ENCODE peak calls at places on chromosomes 6 and 20, in ten cellular contexts. One of them, this sample, is unnamed.

GRCh38 chr6:46184114-46184513 is 13.3 kb upstream of the ENPP5 start:
- DNase-seq in T-helper 2 cell: no peak
- DNase-seq in kidney epithelial cell: no peak
- DNase-seq in activated naive CD8-positive, alpha-beta T cell treated with anti-CD3 and anti-CD28 coated beads, Interleukin-2, amount 10 ng/mL, durations not matched to agents 7 days and 5 days: no peak
- DNase-seq in RPMI8226: no peak
- DNase-seq in effector CD4-positive, alpha-beta T cell: no peak
- DNase-seq in left ventricle myocardium inferior: no peak
- DNase-seq in neural crest cell: no peak
- DNase-seq in T-helper 17 cell: no peak
- DNase-seq in psoas muscle: no peak
- DNase-seq in this sample: no peak

GRCh38 chr6:49541210-49541724 is 9.2 kb upstream of the C6orf141 start:
- DNase-seq in neural crest cell: no peak
- DNase-seq in T-helper 2 cell: no peak
- DNase-seq in activated naive CD8-positive, alpha-beta T cell treated with anti-CD3 and anti-CD28 coated beads, Interleukin-2, amount 10 ng/mL, durations not matched to agents 7 days and 5 days: no peak
- DNase-seq in effector CD4-positive, alpha-beta T cell: no peak
- DNase-seq in kidney epithelial cell: peak
- DNase-seq in T-helper 17 cell: no peak
- DNase-seq in RPMI8226: no peak
- DNase-seq in psoas muscle: no peak
- DNase-seq in left ventricle myocardium inferior: no peak
- DNase-seq in this sample: no peak

GRCh38 chr20:52244702-52245101 is 53.1 kb upstream of the ZFP64 start:
- DNase-seq in T-helper 17 cell: no peak
- DNase-seq in T-helper 2 cell: no peak
- DNase-seq in RPMI8226: no peak
- DNase-seq in effector CD4-positive, alpha-beta T cell: no peak
- DNase-seq in activated naive CD8-positive, alpha-beta T cell treated with anti-CD3 and anti-CD28 coated beads, Interleukin-2, amount 10 ng/mL, durations not matched to agents 7 days and 5 days: no peak
- DNase-seq in kidney epithelial cell: no peak
- DNase-seq in psoas muscle: no peak
- DNase-seq in neural crest cell: no peak
- DNase-seq in left ventricle myocardium inferior: no peak
- DNase-seq in this sample: no peak

GRCh38 chr20:487655-488054 is 25.3 kb upstream of the TBC1D20 start:
- DNase-seq in RPMI8226: no peak
- DNase-seq in left ventricle myocardium inferior: no peak
- DNase-seq in psoas muscle: no peak
- DNase-seq in activated naive CD8-positive, alpha-beta T cell treated with anti-CD3 and anti-CD28 coated beads, Interleukin-2, amount 10 ng/mL, durations not matched to agents 7 days and 5 days: no peak
- DNase-seq in T-helper 2 cell: no peak
- DNase-seq in kidney epithelial cell: no peak
- DNase-seq in T-helper 17 cell: no peak
- DNase-seq in effector CD4-positive, alpha-beta T cell: no peak
- DNase-seq in neural crest cell: no peak
- DNase-seq in this sample: no peak

GRCh38 chr6:154766993-154767392 is 33.8 kb downstream of the SCAF8 start:
- DNase-seq in T-helper 2 cell: no peak
- DNase-seq in neural crest cell: no peak
- DNase-seq in psoas muscle: no peak
- DNase-seq in T-helper 17 cell: no peak
- DNase-seq in left ventricle myocardium inferior: no peak
- DNase-seq in activated naive CD8-positive, alpha-beta T cell treated with anti-CD3 and anti-CD28 coated beads, Interleukin-2, amount 10 ng/mL, durations not matched to agents 7 days and 5 days: no peak
- DNase-seq in RPMI8226: no peak
- DNase-seq in kidney epithelial cell: no peak
- DNase-seq in effector CD4-positive, alpha-beta T cell: no peak
- DNase-seq in this sample: no peak

GRCh38 chr6:17705778-17706579 is 746 bp downstream of the NUP153 start:
- DNase-seq in effector CD4-positive, alpha-beta T cell: peak
- DNase-seq in left ventricle myocardium inferior: peak
- DNase-seq in T-helper 2 cell: peak
- DNase-seq in kidney epithelial cell: no peak
- DNase-seq in RPMI8226: peak
- DNase-seq in activated naive CD8-positive, alpha-beta T cell treated with anti-CD3 and anti-CD28 coated beads, Interleukin-2, amount 10 ng/mL, durations not matched to agents 7 days and 5 days: peak
- DNase-seq in psoas muscle: peak
- DNase-seq in neural crest cell: peak
- DNase-seq in T-helper 17 cell: peak
- DNase-seq in this sample: peak

GRCh38 chr6:141607956-141608355 is 524.8 kb upstream of the GJE1 start:
- DNase-seq in effector CD4-positive, alpha-beta T cell: no peak
- DNase-seq in neural crest cell: no peak
- DNase-seq in RPMI8226: no peak
- DNase-seq in psoas muscle: no peak
- DNase-seq in T-helper 17 cell: no peak
- DNase-seq in activated naive CD8-positive, alpha-beta T cell treated with anti-CD3 and anti-CD28 coated beads, Interleukin-2, amount 10 ng/mL, durations not matched to agents 7 days and 5 days: no peak
- DNase-seq in left ventricle myocardium inferior: no peak
- DNase-seq in T-helper 2 cell: no peak
- DNase-seq in kidney epithelial cell: no peak
- DNase-seq in this sample: no peak

GRCh38 chr20:37220796-37221195 is 40.8 kb downstream of the GHRH start:
- DNase-seq in RPMI8226: no peak
- DNase-seq in activated naive CD8-positive, alpha-beta T cell treated with anti-CD3 and anti-CD28 coated beads, Interleukin-2, amount 10 ng/mL, durations not matched to agents 7 days and 5 days: no peak
- DNase-seq in T-helper 17 cell: no peak
- DNase-seq in effector CD4-positive, alpha-beta T cell: no peak
- DNase-seq in kidney epithelial cell: no peak
- DNase-seq in neural crest cell: no peak
- DNase-seq in T-helper 2 cell: no peak
- DNase-seq in psoas muscle: no peak
- DNase-seq in left ventricle myocardium inferior: no peak
- DNase-seq in this sample: no peak

GRCh38 chr6:125989631-125990030 is 3.3 kb downstream of the TRMT11 start:
- DNase-seq in effector CD4-positive, alpha-beta T cell: no peak
- DNase-seq in psoas muscle: no peak
- DNase-seq in neural crest cell: no peak
- DNase-seq in T-helper 17 cell: no peak
- DNase-seq in left ventricle myocardium inferior: no peak
- DNase-seq in kidney epithelial cell: no peak
- DNase-seq in RPMI8226: no peak
- DNase-seq in activated naive CD8-positive, alpha-beta T cell treated with anti-CD3 and anti-CD28 coated beads, Interleukin-2, amount 10 ng/mL, durations not matched to agents 7 days and 5 days: no peak
- DNase-seq in T-helper 2 cell: no peak
- DNase-seq in this sample: no peak

GRCh38 chr6:72712921-72713320 is 91.1 kb downstream of the KCNQ5 start:
- DNase-seq in neural crest cell: no peak
- DNase-seq in left ventricle myocardium inferior: no peak
- DNase-seq in effector CD4-positive, alpha-beta T cell: no peak
- DNase-seq in psoas muscle: no peak
- DNase-seq in RPMI8226: no peak
- DNase-seq in activated naive CD8-positive, alpha-beta T cell treated with anti-CD3 and anti-CD28 coated beads, Interleukin-2, amount 10 ng/mL, durations not matched to agents 7 days and 5 days: no peak
- DNase-seq in kidney epithelial cell: no peak
- DNase-seq in T-helper 2 cell: no peak
- DNase-seq in T-helper 17 cell: no peak
- DNase-seq in this sample: no peak

GRCh38 chr6:15913573-15913972 is 215.3 kb upstream of the MYLIP start:
- DNase-seq in T-helper 2 cell: no peak
- DNase-seq in RPMI8226: no peak
- DNase-seq in psoas muscle: no peak
- DNase-seq in activated naive CD8-positive, alpha-beta T cell treated with anti-CD3 and anti-CD28 coated beads, Interleukin-2, amount 10 ng/mL, durations not matched to agents 7 days and 5 days: no peak
- DNase-seq in effector CD4-positive, alpha-beta T cell: no peak
- DNase-seq in T-helper 17 cell: no peak
- DNase-seq in left ventricle myocardium inferior: no peak
- DNase-seq in neural crest cell: no peak
- DNase-seq in kidney epithelial cell: no peak
- DNase-seq in this sample: no peak

GRCh38 chr20:10728873-10729670 is 55.3 kb upstream of the JAG1 start:
- DNase-seq in left ventricle myocardium inferior: no peak
- DNase-seq in T-helper 2 cell: no peak
- DNase-seq in effector CD4-positive, alpha-beta T cell: no peak
- DNase-seq in kidney epithelial cell: no peak
- DNase-seq in activated naive CD8-positive, alpha-beta T cell treated with anti-CD3 and anti-CD28 coated beads, Interleukin-2, amount 10 ng/mL, durations not matched to agents 7 days and 5 days: no peak
- DNase-seq in T-helper 17 cell: no peak
- DNase-seq in RPMI8226: no peak
- DNase-seq in neural crest cell: no peak
- DNase-seq in psoas muscle: no peak
- DNase-seq in this sample: no peak

GRCh38 chr6:22821664-22822320 is 252.4 kb downstream of the HDGFL1 start:
- DNase-seq in psoas muscle: no peak
- DNase-seq in RPMI8226: no peak
- DNase-seq in left ventricle myocardium inferior: no peak
- DNase-seq in T-helper 17 cell: no peak
- DNase-seq in effector CD4-positive, alpha-beta T cell: no peak
- DNase-seq in kidney epithelial cell: no peak
- DNase-seq in T-helper 2 cell: no peak
- DNase-seq in neural crest cell: no peak
- DNase-seq in activated naive CD8-positive, alpha-beta T cell treated with anti-CD3 and anti-CD28 coated beads, Interleukin-2, amount 10 ng/mL, durations not matched to agents 7 days and 5 days: no peak
- DNase-seq in this sample: no peak

GRCh38 chr6:77368660-77369313 is 94.5 kb downstream of the HTR1B start:
- DNase-seq in T-helper 2 cell: no peak
- DNase-seq in effector CD4-positive, alpha-beta T cell: no peak
- DNase-seq in neural crest cell: no peak
- DNase-seq in left ventricle myocardium inferior: peak
- DNase-seq in RPMI8226: no peak
- DNase-seq in psoas muscle: peak
- DNase-seq in kidney epithelial cell: no peak
- DNase-seq in T-helper 17 cell: no peak
- DNase-seq in activated naive CD8-positive, alpha-beta T cell treated with anti-CD3 and anti-CD28 coated beads, Interleukin-2, amount 10 ng/mL, durations not matched to agents 7 days and 5 days: no peak
- DNase-seq in this sample: no peak

GRCh38 chr20:5569021-5569420 is 181.2 kb upstream of the SHLD1 start:
- DNase-seq in effector CD4-positive, alpha-beta T cell: peak
- DNase-seq in RPMI8226: peak
- DNase-seq in T-helper 2 cell: no peak
- DNase-seq in neural crest cell: peak
- DNase-seq in T-helper 17 cell: peak
- DNase-seq in left ventricle myocardium inferior: no peak
- DNase-seq in psoas muscle: no peak
- DNase-seq in kidney epithelial cell: no peak
- DNase-seq in activated naive CD8-positive, alpha-beta T cell treated with anti-CD3 and anti-CD28 coated beads, Interleukin-2, amount 10 ng/mL, durations not matched to agents 7 days and 5 days: no peak
- DNase-seq in this sample: peak

GRCh38 chr20:7161690-7162089 is 394.2 kb downstream of the BMP2 start:
- DNase-seq in psoas muscle: no peak
- DNase-seq in RPMI8226: peak
- DNase-seq in activated naive CD8-positive, alpha-beta T cell treated with anti-CD3 and anti-CD28 coated beads, Interleukin-2, amount 10 ng/mL, durations not matched to agents 7 days and 5 days: no peak
- DNase-seq in T-helper 2 cell: no peak
- DNase-seq in effector CD4-positive, alpha-beta T cell: no peak
- DNase-seq in kidney epithelial cell: no peak
- DNase-seq in neural crest cell: no peak
- DNase-seq in left ventricle myocardium inferior: no peak
- DNase-seq in T-helper 17 cell: no peak
- DNase-seq in this sample: peak

GRCh38 chr6:189676-190075 is 102.6 kb upstream of the DUSP22 start:
- DNase-seq in neural crest cell: no peak
- DNase-seq in effector CD4-positive, alpha-beta T cell: no peak
- DNase-seq in left ventricle myocardium inferior: no peak
- DNase-seq in T-helper 2 cell: no peak
- DNase-seq in psoas muscle: no peak
- DNase-seq in kidney epithelial cell: no peak
- DNase-seq in T-helper 17 cell: no peak
- DNase-seq in RPMI8226: no peak
- DNase-seq in activated naive CD8-positive, alpha-beta T cell treated with anti-CD3 and anti-CD28 coated beads, Interleukin-2, amount 10 ng/mL, durations not matched to agents 7 days and 5 days: no peak
- DNase-seq in this sample: no peak

GRCh38 chr20:49122920-49123319 is 65.2 kb downstream of the STAU1 start:
- DNase-seq in neural crest cell: no peak
- DNase-seq in psoas muscle: no peak
- DNase-seq in kidney epithelial cell: no peak
- DNase-seq in T-helper 2 cell: no peak
- DNase-seq in activated naive CD8-positive, alpha-beta T cell treated with anti-CD3 and anti-CD28 coated beads, Interleukin-2, amount 10 ng/mL, durations not matched to agents 7 days and 5 days: no peak
- DNase-seq in T-helper 17 cell: no peak
- DNase-seq in RPMI8226: no peak
- DNase-seq in left ventricle myocardium inferior: no peak
- DNase-seq in effector CD4-positive, alpha-beta T cell: no peak
- DNase-seq in this sample: no peak

GRCh38 chr20:57513199-57513598 is 11.7 kb downstream of the CTCFL start:
- DNase-seq in T-helper 17 cell: no peak
- DNase-seq in effector CD4-positive, alpha-beta T cell: no peak
- DNase-seq in neural crest cell: no peak
- DNase-seq in psoas muscle: no peak
- DNase-seq in left ventricle myocardium inferior: no peak
- DNase-seq in T-helper 2 cell: no peak
- DNase-seq in activated naive CD8-positive, alpha-beta T cell treated with anti-CD3 and anti-CD28 coated beads, Interleukin-2, amount 10 ng/mL, durations not matched to agents 7 days and 5 days: no peak
- DNase-seq in kidney epithelial cell: no peak
- DNase-seq in RPMI8226: no peak
- DNase-seq in this sample: no peak

GRCh38 chr20:40564997-40565680 is 123.9 kb downstream of the MAFB start:
- DNase-seq in RPMI8226: no peak
- DNase-seq in effector CD4-positive, alpha-beta T cell: no peak
- DNase-seq in activated naive CD8-positive, alpha-beta T cell treated with anti-CD3 and anti-CD28 coated beads, Interleukin-2, amount 10 ng/mL, durations not matched to agents 7 days and 5 days: no peak
- DNase-seq in T-helper 2 cell: no peak
- DNase-seq in T-helper 17 cell: no peak
- DNase-seq in left ventricle myocardium inferior: no peak
- DNase-seq in kidney epithelial cell: peak
- DNase-seq in neural crest cell: no peak
- DNase-seq in psoas muscle: no peak
- DNase-seq in this sample: no peak

GRCh38 chr6:25312703-25313102 is 33.5 kb downstream of the CARMIL1 start:
- DNase-seq in T-helper 2 cell: no peak
- DNase-seq in T-helper 17 cell: no peak
- DNase-seq in left ventricle myocardium inferior: no peak
- DNase-seq in psoas muscle: no peak
- DNase-seq in activated naive CD8-positive, alpha-beta T cell treated with anti-CD3 and anti-CD28 coated beads, Interleukin-2, amount 10 ng/mL, durations not matched to agents 7 days and 5 days: no peak
- DNase-seq in effector CD4-positive, alpha-beta T cell: no peak
- DNase-seq in kidney epithelial cell: peak
- DNase-seq in neural crest cell: no peak
- DNase-seq in RPMI8226: peak
- DNase-seq in this sample: peak

GRCh38 chr6:30894381-30894780 is 10.1 kb downstream of the DDR1 start:
- DNase-seq in T-helper 2 cell: no peak
- DNase-seq in T-helper 17 cell: no peak
- DNase-seq in left ventricle myocardium inferior: no peak
- DNase-seq in effector CD4-positive, alpha-beta T cell: no peak
- DNase-seq in kidney epithelial cell: no peak
- DNase-seq in activated naive CD8-positive, alpha-beta T cell treated with anti-CD3 and anti-CD28 coated beads, Interleukin-2, amount 10 ng/mL, durations not matched to agents 7 days and 5 days: no peak
- DNase-seq in neural crest cell: no peak
- DNase-seq in RPMI8226: no peak
- DNase-seq in psoas muscle: no peak
- DNase-seq in this sample: no peak

GRCh38 chr20:35174458-35175216 is 2.8 kb downstream of the PROCR start:
- DNase-seq in RPMI8226: no peak
- DNase-seq in neural crest cell: no peak
- DNase-seq in kidney epithelial cell: no peak
- DNase-seq in activated naive CD8-positive, alpha-beta T cell treated with anti-CD3 and anti-CD28 coated beads, Interleukin-2, amount 10 ng/mL, durations not matched to agents 7 days and 5 days: no peak
- DNase-seq in psoas muscle: peak
- DNase-seq in T-helper 17 cell: no peak
- DNase-seq in effector CD4-positive, alpha-beta T cell: no peak
- DNase-seq in T-helper 2 cell: no peak
- DNase-seq in left ventricle myocardium inferior: no peak
- DNase-seq in this sample: no peak

This sample was measured in NAMALWA.